ENCODE peak calls at places on chromosomes 5 and 9, in eight cellular contexts. One of them, this sample, is unnamed. For H3K9me3, the result is how much of the 10 kb centered on the place peaks cover.

GRCh38 chr5:145887976-145888574 is 15.3 kb upstream of the GRXCR2 start:
- DNase-seq in esophagus squamous epithelium: no peak
- DNase-seq in H9: peak
- DNase-seq in A549: peak
- DNase-seq in AG04450: no peak
- DNase-seq in effector memory CD4-positive, alpha-beta T cell: no peak
- DNase-seq in uterus: no peak
- DNase-seq in right atrium auricular region: no peak
- DNase-seq in this sample: no peak

GRCh38 chr5:171442287-171443042 is 23.0 kb downstream of the FGF18 start:
- DNase-seq in right atrium auricular region: no peak
- DNase-seq in H9: no peak
- DNase-seq in AG04450: peak
- DNase-seq in esophagus squamous epithelium: no peak
- DNase-seq in A549: no peak
- DNase-seq in uterus: no peak
- DNase-seq in effector memory CD4-positive, alpha-beta T cell: no peak
- DNase-seq in this sample: no peak

GRCh38 chr5:143557061-143557818 is 153.8 kb upstream of the NR3C1 start:
- DNase-seq in A549: no peak
- DNase-seq in esophagus squamous epithelium: no peak
- DNase-seq in effector memory CD4-positive, alpha-beta T cell: no peak
- DNase-seq in uterus: no peak
- DNase-seq in right atrium auricular region: no peak
- DNase-seq in H9: no peak
- DNase-seq in AG04450: peak
- DNase-seq in this sample: no peak

GRCh38 chr9:133733074-133733408 is 5.1 kb downstream of the SARDH start:
- DNase-seq in effector memory CD4-positive, alpha-beta T cell: no peak
- DNase-seq in A549: peak
- DNase-seq in right atrium auricular region: no peak
- DNase-seq in uterus: no peak
- DNase-seq in esophagus squamous epithelium: no peak
- DNase-seq in H9: no peak
- DNase-seq in AG04450: no peak
- DNase-seq in this sample: no peak

GRCh38 chr9:137902646-137903045 is 25.1 kb downstream of the CACNA1B start:
- DNase-seq in esophagus squamous epithelium: no peak
- DNase-seq in AG04450: no peak
- DNase-seq in right atrium auricular region: no peak
- DNase-seq in uterus: no peak
- DNase-seq in H9: no peak
- DNase-seq in A549: no peak
- DNase-seq in effector memory CD4-positive, alpha-beta T cell: no peak
- DNase-seq in this sample: no peak

GRCh38 chr9:83420486-83420885 is 117.7 kb downstream of the FRMD3 start:
- DNase-seq in effector memory CD4-positive, alpha-beta T cell: no peak
- DNase-seq in AG04450: no peak
- DNase-seq in uterus: no peak
- DNase-seq in H9: no peak
- DNase-seq in right atrium auricular region: no peak
- DNase-seq in esophagus squamous epithelium: no peak
- DNase-seq in A549: no peak
- DNase-seq in this sample: no peak

GRCh38 chr5:80963966-80964481 is 3.9 kb downstream of the RASGRF2 start:
- DNase-seq in AG04450: no peak
- DNase-seq in A549: no peak
- DNase-seq in esophagus squamous epithelium: no peak
- DNase-seq in effector memory CD4-positive, alpha-beta T cell: no peak
- DNase-seq in uterus: no peak
- DNase-seq in right atrium auricular region: no peak
- DNase-seq in H9: no peak
- DNase-seq in this sample: no peak

GRCh38 chr9:70340572-70340971 is 73.9 kb downstream of the KLF9 start:
- DNase-seq in effector memory CD4-positive, alpha-beta T cell: no peak
- DNase-seq in esophagus squamous epithelium: no peak
- DNase-seq in AG04450: no peak
- DNase-seq in uterus: no peak
- DNase-seq in A549: peak
- DNase-seq in right atrium auricular region: no peak
- DNase-seq in H9: no peak
- DNase-seq in this sample: no peak

GRCh38 chr5:28648108-28648507 is 1609.7 kb upstream of the CDH9 start:
- DNase-seq in AG04450: no peak
- DNase-seq in A549: peak
- DNase-seq in effector memory CD4-positive, alpha-beta T cell: no peak
- DNase-seq in uterus: no peak
- DNase-seq in H9: no peak
- DNase-seq in right atrium auricular region: no peak
- DNase-seq in esophagus squamous epithelium: no peak
- DNase-seq in this sample: no peak

GRCh38 chr5:103510851-103511553 is 51.6 kb downstream of the NUDT12 start:
- DNase-seq in A549: peak
- DNase-seq in right atrium auricular region: no peak
- DNase-seq in esophagus squamous epithelium: no peak
- DNase-seq in H9: no peak
- DNase-seq in AG04450: no peak
- DNase-seq in effector memory CD4-positive, alpha-beta T cell: no peak
- DNase-seq in uterus: no peak
- DNase-seq in this sample: no peak

GRCh38 chr5:150057996-150058395 is 28.4 kb downstream of the CSF1R start:
- DNase-seq in esophagus squamous epithelium: no peak
- DNase-seq in A549: no peak
- DNase-seq in AG04450: no peak
- DNase-seq in effector memory CD4-positive, alpha-beta T cell: no peak
- DNase-seq in H9: no peak
- DNase-seq in uterus: no peak
- DNase-seq in right atrium auricular region: no peak
- DNase-seq in this sample: no peak

GRCh38 chr9:109831996-109832395 is 52.0 kb downstream of the PALM2AKAP2 start:
- DNase-seq in right atrium auricular region: no peak
- DNase-seq in A549: no peak
- DNase-seq in esophagus squamous epithelium: no peak
- DNase-seq in H9: no peak
- DNase-seq in uterus: no peak
- DNase-seq in AG04450: no peak
- DNase-seq in effector memory CD4-positive, alpha-beta T cell: no peak
- DNase-seq in this sample: no peak

GRCh38 chr9:28471261-28471660 is 898.0 kb upstream of the C9orf72 start:
- DNase-seq in H9: no peak
- DNase-seq in AG04450: no peak
- DNase-seq in A549: no peak
- DNase-seq in effector memory CD4-positive, alpha-beta T cell: no peak
- DNase-seq in esophagus squamous epithelium: no peak
- DNase-seq in uterus: no peak
- DNase-seq in right atrium auricular region: no peak
- DNase-seq in this sample: no peak

GRCh38 chr9:136608331-136609159 is 54.2 kb upstream of the EGFL7 start:
- DNase-seq in A549: no peak
- DNase-seq in AG04450: no peak
- DNase-seq in H9: no peak
- DNase-seq in right atrium auricular region: no peak
- DNase-seq in effector memory CD4-positive, alpha-beta T cell: no peak
- DNase-seq in uterus: no peak
- DNase-seq in esophagus squamous epithelium: no peak
- DNase-seq in this sample: no peak

GRCh38 chr9:121692606-121693505 is 41.4 kb downstream of the DAB2IP start:
- DNase-seq in AG04450: no peak
- DNase-seq in right atrium auricular region: no peak
- DNase-seq in uterus: no peak
- DNase-seq in A549: peak
- DNase-seq in H9: peak
- DNase-seq in effector memory CD4-positive, alpha-beta T cell: no peak
- DNase-seq in esophagus squamous epithelium: no peak
- DNase-seq in this sample: no peak

GRCh38 chr5:110013042-110013441 is 323.3 kb downstream of the MAN2A1 start:
- DNase-seq in A549: no peak
- DNase-seq in uterus: no peak
- DNase-seq in H9: no peak
- DNase-seq in esophagus squamous epithelium: no peak
- DNase-seq in right atrium auricular region: no peak
- DNase-seq in effector memory CD4-positive, alpha-beta T cell: no peak
- DNase-seq in AG04450: no peak
- DNase-seq in this sample: no peak

GRCh38 chr5:112548246-112548982 is 129.3 kb upstream of the EPB41L4A start:
- DNase-seq in uterus: no peak
- DNase-seq in right atrium auricular region: no peak
- DNase-seq in AG04450: peak
- DNase-seq in H9: no peak
- DNase-seq in A549: peak
- DNase-seq in esophagus squamous epithelium: no peak
- DNase-seq in effector memory CD4-positive, alpha-beta T cell: no peak
- DNase-seq in this sample: no peak

GRCh38 chr5:157479166-157479565 is 19.2 kb downstream of the NIPAL4 start:
- DNase-seq in right atrium auricular region: no peak
- DNase-seq in AG04450: no peak
- DNase-seq in effector memory CD4-positive, alpha-beta T cell: no peak
- DNase-seq in H9: no peak
- DNase-seq in uterus: no peak
- DNase-seq in A549: no peak
- DNase-seq in esophagus squamous epithelium: no peak
- DNase-seq in this sample: no peak
- H3K9me3 ChIP-seq in right atrium auricular region: under half
- H3K9me3 ChIP-seq in AG04450: under half
- H3K9me3 ChIP-seq in effector memory CD4-positive, alpha-beta T cell: under half
- H3K9me3 ChIP-seq in H9: under half
- H3K9me3 ChIP-seq in uterus: under half
- H3K9me3 ChIP-seq in A549: under half
- H3K9me3 ChIP-seq in esophagus squamous epithelium: under half
- H3K9me3 ChIP-seq in this sample: under half

DNA sequence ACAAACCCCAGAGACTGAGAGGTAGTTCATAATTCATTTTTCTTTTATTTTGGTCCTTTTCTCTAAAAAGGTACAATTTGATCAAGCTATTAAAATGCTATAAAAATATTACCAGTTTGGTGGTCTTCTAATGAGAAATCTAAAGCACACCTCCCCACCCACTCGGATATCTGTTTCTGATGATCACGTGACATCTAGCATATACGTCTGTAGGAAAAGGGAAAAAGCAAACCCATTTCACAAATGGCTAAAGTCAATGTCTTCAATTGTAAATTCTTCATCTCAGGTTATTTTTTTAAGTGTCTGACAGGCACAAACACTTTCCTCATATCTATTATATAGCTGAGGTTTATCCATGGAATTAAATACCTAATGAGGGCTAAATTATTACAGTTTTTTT is 18.9 kb downstream of the ZNF354A start:
- DNase-seq in esophagus squamous epithelium: no peak
- DNase-seq in effector memory CD4-positive, alpha-beta T cell: no peak
- DNase-seq in right atrium auricular region: no peak
- DNase-seq in uterus: no peak
- DNase-seq in A549: no peak
- DNase-seq in AG04450: no peak
- DNase-seq in H9: no peak
- DNase-seq in this sample: no peak
- H3K9me3 ChIP-seq in esophagus squamous epithelium: half or more
- H3K9me3 ChIP-seq in effector memory CD4-positive, alpha-beta T cell: half or more
- H3K9me3 ChIP-seq in right atrium auricular region: half or more
- H3K9me3 ChIP-seq in uterus: half or more
- H3K9me3 ChIP-seq in A549: half or more
- H3K9me3 ChIP-seq in AG04450: under half
- H3K9me3 ChIP-seq in H9: half or more
- H3K9me3 ChIP-seq in this sample: under half

DNA sequence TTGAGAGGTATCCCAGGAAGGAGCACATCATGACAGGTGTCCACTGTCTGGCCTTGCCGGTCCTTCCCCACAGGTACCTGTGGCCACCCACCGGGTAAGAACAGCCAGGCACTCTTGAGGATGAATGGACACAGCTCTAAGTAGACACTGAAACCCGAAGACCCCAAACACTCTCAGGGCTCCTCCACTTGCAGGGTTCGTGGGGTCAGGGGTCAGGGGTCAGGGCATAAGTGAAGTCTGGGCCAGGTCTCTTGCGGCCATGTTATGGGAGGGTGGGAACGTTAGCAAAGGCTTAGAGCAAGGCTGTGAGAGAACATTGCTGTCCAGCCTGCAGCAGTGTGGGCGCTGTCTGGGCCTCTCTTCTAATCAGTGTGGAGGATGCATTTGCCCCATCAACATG is 40.0 kb downstream of the MAPK9 start:
- DNase-seq in H9: no peak
- DNase-seq in esophagus squamous epithelium: no peak
- DNase-seq in right atrium auricular region: no peak
- DNase-seq in effector memory CD4-positive, alpha-beta T cell: no peak
- DNase-seq in AG04450: no peak
- DNase-seq in uterus: no peak
- DNase-seq in A549: no peak
- DNase-seq in this sample: no peak
- H3K9me3 ChIP-seq in H9: half or more
- H3K9me3 ChIP-seq in esophagus squamous epithelium: half or more
- H3K9me3 ChIP-seq in right atrium auricular region: half or more
- H3K9me3 ChIP-seq in effector memory CD4-positive, alpha-beta T cell: under half
- H3K9me3 ChIP-seq in AG04450: half or more
- H3K9me3 ChIP-seq in uterus: under half
- H3K9me3 ChIP-seq in A549: half or more
- H3K9me3 ChIP-seq in this sample: under half

DNA sequence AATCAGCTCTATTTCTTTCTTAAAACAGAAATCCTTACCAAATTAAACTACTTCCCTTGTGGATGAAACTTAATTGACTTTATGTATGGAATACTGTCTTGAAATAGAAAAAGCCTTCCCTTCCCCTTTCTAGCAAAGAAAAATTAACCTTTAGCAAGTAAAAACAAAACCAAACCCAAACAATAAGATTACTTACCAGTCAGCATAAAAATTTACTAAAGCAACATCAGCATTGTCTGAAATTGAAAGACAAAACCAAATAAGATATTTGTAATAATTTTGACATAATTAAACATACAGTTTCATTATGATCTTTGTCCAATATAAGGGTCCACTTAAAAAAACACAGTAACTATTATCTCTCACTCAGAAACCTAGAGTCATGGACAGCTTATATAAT is 41.2 kb downstream of the ERP44 start:
- DNase-seq in esophagus squamous epithelium: no peak
- DNase-seq in uterus: no peak
- DNase-seq in right atrium auricular region: no peak
- DNase-seq in A549: no peak
- DNase-seq in AG04450: no peak
- DNase-seq in effector memory CD4-positive, alpha-beta T cell: no peak
- DNase-seq in H9: no peak
- DNase-seq in this sample: no peak
- H3K9me3 ChIP-seq in esophagus squamous epithelium: under half
- H3K9me3 ChIP-seq in uterus: under half
- H3K9me3 ChIP-seq in right atrium auricular region: under half
- H3K9me3 ChIP-seq in A549: under half
- H3K9me3 ChIP-seq in AG04450: under half
- H3K9me3 ChIP-seq in effector memory CD4-positive, alpha-beta T cell: under half
- H3K9me3 ChIP-seq in H9: under half
- H3K9me3 ChIP-seq in this sample: under half